ENCODE peak calls at places on chromosomes 5 and 9, in four cellular contexts. One of them, this sample, is unnamed.

GRCh38 chr9:110142868-110143866 is 64.8 kb downstream of the C9orf152 start:
- DNase-seq in hepatocyte: no peak
- DNase-seq in HFFc6: no peak
- DNase-seq in GM12878: no peak
- DNase-seq in this sample: peak

GRCh38 chr9:133532937-133533668 is 1.4 kb upstream of the ADAMTSL2 start:
- DNase-seq in hepatocyte: peak
- DNase-seq in HFFc6: peak
- DNase-seq in GM12878: peak
- DNase-seq in this sample: peak

GRCh38 chr9:72872718-72873117 is 80.1 kb downstream of the ALDH1A1 start:
- DNase-seq in hepatocyte: peak
- DNase-seq in HFFc6: no peak
- DNase-seq in GM12878: no peak
- DNase-seq in this sample: no peak

GRCh38 chr5:145245354-145245753 is 589.8 kb downstream of the PRELID2 start:
- DNase-seq in GM12878: no peak
- DNase-seq in hepatocyte: no peak
- DNase-seq in HFFc6: no peak
- DNase-seq in this sample: no peak

GRCh38 chr5:139696894-139697658 is 48.9 kb downstream of the CXXC5 start:
- DNase-seq in HFFc6: peak
- DNase-seq in GM12878: no peak
- DNase-seq in hepatocyte: peak
- DNase-seq in this sample: peak

GRCh38 chr5:167478156-167478555 is 813.3 kb upstream of the WWC1 start:
- DNase-seq in HFFc6: no peak
- DNase-seq in hepatocyte: no peak
- DNase-seq in GM12878: no peak
- DNase-seq in this sample: no peak

GRCh38 chr9:73782166-73782565 is 630.5 kb downstream of the ANXA1 start:
- DNase-seq in HFFc6: no peak
- DNase-seq in GM12878: no peak
- DNase-seq in hepatocyte: no peak
- DNase-seq in this sample: no peak

GRCh38 chr9:133429641-133430161 is 7.5 kb downstream of the ADAMTS13 start:
- DNase-seq in GM12878: no peak
- DNase-seq in hepatocyte: peak
- DNase-seq in HFFc6: no peak
- DNase-seq in this sample: no peak

GRCh38 chr9:92762781-92763708 is 1.6 kb downstream of the BICD2 start:
- DNase-seq in GM12878: no peak
- DNase-seq in HFFc6: no peak
- DNase-seq in hepatocyte: no peak
- DNase-seq in this sample: no peak

GRCh38 chr5:71882826-71883744 is 164.0 kb downstream of the CARTPT start:
- DNase-seq in HFFc6: peak
- DNase-seq in hepatocyte: no peak
- DNase-seq in GM12878: no peak
- DNase-seq in this sample: no peak

GRCh38 chr9:106921341-106921899 is 58.5 kb downstream of the ZNF462 start:
- DNase-seq in GM12878: no peak
- DNase-seq in HFFc6: peak
- DNase-seq in hepatocyte: peak
- DNase-seq in this sample: no peak

GRCh38 chr5:90967443-90967842 is 408.8 kb downstream of the ADGRV1 start:
- DNase-seq in hepatocyte: no peak
- DNase-seq in GM12878: no peak
- DNase-seq in HFFc6: no peak
- DNase-seq in this sample: no peak

GRCh38 chr5:175745212-175745611 is 87.3 kb downstream of the HRH2 start:
- DNase-seq in HFFc6: no peak
- DNase-seq in GM12878: no peak
- DNase-seq in hepatocyte: no peak
- DNase-seq in this sample: no peak

GRCh38 chr5:76526950-76527349 is 96.3 kb downstream of the F2RL2 start:
- DNase-seq in GM12878: no peak
- DNase-seq in HFFc6: no peak
- DNase-seq in hepatocyte: no peak
- DNase-seq in this sample: no peak

GRCh38 chr9:133238272-133238850 is 29.3 kb upstream of the OBP2B start:
- DNase-seq in hepatocyte: peak
- DNase-seq in GM12878: no peak
- DNase-seq in HFFc6: no peak
- DNase-seq in this sample: peak

GRCh38 chr5:132496631-132497487 is 6.3 kb upstream of the IRF1 start:
- DNase-seq in hepatocyte: peak
- DNase-seq in HFFc6: peak
- DNase-seq in GM12878: no peak
- DNase-seq in this sample: peak

GRCh38 chr5:65338606-65339151 is 143.0 kb downstream of the ADAMTS6 start:
- DNase-seq in HFFc6: no peak
- DNase-seq in hepatocyte: no peak
- DNase-seq in GM12878: no peak
- DNase-seq in this sample: no peak

GRCh38 chr5:132364319-132364718 is 5.2 kb upstream of the SLC22A5 start:
- DNase-seq in HFFc6: peak
- DNase-seq in GM12878: no peak
- DNase-seq in hepatocyte: peak
- DNase-seq in this sample: no peak

GRCh38 chr9:121755581-121755980 is 104.1 kb downstream of the DAB2IP start:
- DNase-seq in GM12878: no peak
- DNase-seq in hepatocyte: no peak
- DNase-seq in HFFc6: no peak
- DNase-seq in this sample: no peak

GRCh38 chr5:131473731-131474130 is 161.3 kb downstream of the RAPGEF6 start:
- DNase-seq in HFFc6: no peak
- DNase-seq in GM12878: no peak
- DNase-seq in hepatocyte: no peak
- DNase-seq in this sample: no peak

GRCh38 chr5:40554794-40555193 is 124.9 kb upstream of the PTGER4 start:
- DNase-seq in hepatocyte: no peak
- DNase-seq in HFFc6: no peak
- DNase-seq in GM12878: no peak
- DNase-seq in this sample: no peak

GRCh38 chr5:96997265-96997859 is 61.5 kb downstream of the LNPEP start:
- DNase-seq in hepatocyte: peak
- DNase-seq in HFFc6: peak
- DNase-seq in GM12878: no peak
- DNase-seq in this sample: peak

GRCh38 chr5:172549708-172550095 is 91.4 kb upstream of the NEURL1B start:
- DNase-seq in hepatocyte: no peak
- DNase-seq in GM12878: no peak
- DNase-seq in HFFc6: no peak
- DNase-seq in this sample: no peak

GRCh38 chr5:113034182-113034773 is 57.7 kb downstream of the DCP2 start:
- DNase-seq in hepatocyte: no peak
- DNase-seq in GM12878: no peak
- DNase-seq in HFFc6: peak
- DNase-seq in this sample: no peak

GRCh38 chr5:112385566-112385965 is 33.5 kb downstream of the EPB41L4A start:
- DNase-seq in hepatocyte: no peak
- DNase-seq in GM12878: no peak
- DNase-seq in HFFc6: no peak
- DNase-seq in this sample: no peak

GRCh38 chr9:33517373-33517772 is 6.7 kb upstream of the ANKRD18B start:
- DNase-seq in GM12878: no peak
- DNase-seq in hepatocyte: peak
- DNase-seq in HFFc6: peak
- DNase-seq in this sample: no peak

GRCh38 chr5:17252543-17252942 is 35.1 kb downstream of the BASP1 start:
- DNase-seq in HFFc6: no peak
- DNase-seq in GM12878: no peak
- DNase-seq in hepatocyte: no peak
- DNase-seq in this sample: no peak

GRCh38 chr5:59358497-59358896 is 535.0 kb downstream of the PDE4D start:
- DNase-seq in GM12878: no peak
- DNase-seq in hepatocyte: peak
- DNase-seq in HFFc6: no peak
- DNase-seq in this sample: no peak

GRCh38 chr5:40957048-40957447 is 47.8 kb downstream of the C7 start:
- DNase-seq in GM12878: no peak
- DNase-seq in HFFc6: no peak
- DNase-seq in hepatocyte: no peak
- DNase-seq in this sample: no peak

GRCh38 chr5:169350759-169351240 is 49.9 kb upstream of the SLIT3 start:
- DNase-seq in HFFc6: peak
- DNase-seq in hepatocyte: peak
- DNase-seq in GM12878: no peak
- DNase-seq in this sample: no peak

GRCh38 chr9:33524431-33524947 is 438 bp downstream of the ANKRD18B start:
- DNase-seq in HFFc6: no peak
- DNase-seq in hepatocyte: peak
- DNase-seq in GM12878: no peak
- DNase-seq in this sample: peak

GRCh38 chr5:120082316-120083068 is 381.6 kb upstream of the PRR16 start:
- DNase-seq in hepatocyte: no peak
- DNase-seq in GM12878: no peak
- DNase-seq in HFFc6: no peak
- DNase-seq in this sample: no peak
- TF ChIP-seq CTCF in hepatocyte: no peak
- TF ChIP-seq CTCF in GM12878: no peak
- TF ChIP-seq CTCF in HFFc6: peak
- TF ChIP-seq CTCF in this sample: no peak

GRCh38 chr5:119311688-119312087 is 44.1 kb upstream of the TNFAIP8 start:
- DNase-seq in hepatocyte: no peak
- DNase-seq in GM12878: no peak
- DNase-seq in HFFc6: no peak
- DNase-seq in this sample: no peak

GRCh38 chr5:119313876-119314605 is 41.8 kb upstream of the TNFAIP8 start:
- DNase-seq in HFFc6: no peak
- DNase-seq in GM12878: no peak
- DNase-seq in hepatocyte: no peak
- DNase-seq in this sample: no peak

GRCh38 chr5:119312403-119312802 is 43.4 kb upstream of the TNFAIP8 start:
- DNase-seq in hepatocyte: no peak
- DNase-seq in GM12878: no peak
- DNase-seq in HFFc6: no peak
- DNase-seq in this sample: no peak

GRCh38 chr5:119315516-119315949 is 40.3 kb upstream of the TNFAIP8 start:
- DNase-seq in hepatocyte: peak
- DNase-seq in GM12878: peak
- DNase-seq in HFFc6: no peak
- DNase-seq in this sample: peak

DNA sequence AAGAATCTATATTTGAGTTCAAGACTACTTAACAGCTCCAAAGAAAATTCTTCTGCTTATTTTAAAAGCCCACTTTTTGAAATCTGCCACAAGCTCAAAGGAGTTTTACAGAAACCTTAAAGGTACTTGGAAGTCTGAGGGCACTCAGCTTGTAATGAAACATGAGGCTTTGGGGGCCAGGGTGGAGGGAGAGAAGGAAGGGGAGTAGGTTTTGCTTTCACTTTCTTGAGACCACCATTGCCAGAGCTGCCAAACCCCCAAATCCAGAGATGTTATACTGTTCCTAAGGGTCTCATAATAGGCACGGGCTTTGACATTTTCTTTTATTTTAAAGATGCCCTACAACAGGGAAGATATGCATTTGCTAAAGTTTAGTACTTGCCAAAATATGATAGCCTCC is 42.6 kb upstream of the TNFAIP8 start:
- DNase-seq in hepatocyte: no peak
- DNase-seq in HFFc6: no peak
- DNase-seq in GM12878: no peak
- DNase-seq in this sample: no peak
- TF ChIP-seq CTCF in hepatocyte: no peak
- TF ChIP-seq CTCF in HFFc6: no peak
- TF ChIP-seq CTCF in GM12878: no peak
- TF ChIP-seq CTCF in this sample: no peak

GRCh38 chr5:148585988-148586387 is 68.3 kb downstream of the HTR4 start:
- DNase-seq in hepatocyte: no peak
- DNase-seq in HFFc6: no peak
- DNase-seq in GM12878: no peak
- DNase-seq in this sample: no peak
- TF ChIP-seq CTCF in hepatocyte: peak
- TF ChIP-seq CTCF in HFFc6: no peak
- TF ChIP-seq CTCF in GM12878: no peak
- TF ChIP-seq CTCF in this sample: no peak

GRCh38 chr9:124449381-124450151 is 685 bp upstream of the ADGRD2 start:
- DNase-seq in hepatocyte: no peak
- DNase-seq in HFFc6: no peak
- DNase-seq in GM12878: no peak
- DNase-seq in this sample: no peak

GRCh38 chr9:124448019-124448418 is 2.2 kb upstream of the ADGRD2 start:
- DNase-seq in HFFc6: no peak
- DNase-seq in GM12878: no peak
- DNase-seq in hepatocyte: no peak
- DNase-seq in this sample: no peak

GRCh38 chr9:124444166-124444565 is 6.1 kb upstream of the ADGRD2 start:
- DNase-seq in hepatocyte: no peak
- DNase-seq in HFFc6: no peak
- DNase-seq in GM12878: no peak
- DNase-seq in this sample: no peak

GRCh38 chr9:124450241-124450924 is at the start of gene ADGRD2:
- DNase-seq in HFFc6: no peak
- DNase-seq in hepatocyte: peak
- DNase-seq in GM12878: no peak
- DNase-seq in this sample: no peak

DNA sequence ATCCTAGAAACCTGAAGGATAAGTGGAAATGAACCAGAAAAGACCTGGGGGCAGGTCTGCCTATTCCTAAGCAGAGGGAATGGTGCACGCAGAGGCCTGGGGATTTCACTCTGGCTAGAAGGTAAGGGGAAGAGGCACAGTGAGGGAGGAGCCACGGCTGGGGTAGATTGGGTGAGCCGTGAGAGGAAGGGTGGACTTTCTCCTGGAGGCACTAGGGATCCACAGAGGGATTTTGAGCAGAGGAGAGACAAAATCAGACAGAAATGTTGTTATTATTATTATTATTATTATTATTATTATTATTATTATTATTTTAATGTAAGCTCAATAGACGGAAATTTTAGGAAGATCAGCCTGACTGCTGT is 3.0 kb upstream of the ADGRD2 start:
- DNase-seq in HFFc6: no peak
- DNase-seq in GM12878: no peak
- DNase-seq in hepatocyte: no peak
- DNase-seq in this sample: no peak
- TF ChIP-seq CTCF in HFFc6: no peak
- TF ChIP-seq CTCF in GM12878: no peak
- TF ChIP-seq CTCF in hepatocyte: no peak
- TF ChIP-seq CTCF in this sample: no peak

This sample was measured in GM06990.